ENCODE peak calls at places on chromosome 9, in six cellular contexts. U is aorta; E is stimulated activated CD4-positive, alpha-beta T cell treated with anti-CD3 and anti-CD28 coated beads, Interleukin-15, amount 100 ng/mL, for 1 hour; Z is SJSA1; F is left cardiac atrium; D is MV-4-11. S is an unnamed sample.

GRCh38 chr9:122930541-122930932 is 775 bp downstream of the ZBTB26 start:
- DNase-seq in E (no peak), D (no peak), Z (no peak), U (no peak), F (no peak), S (no peak)

GRCh38 chr9:5629312-5630037 is 568 bp downstream of the RIC1 start:
- DNase-seq in F (peak; percentile 63), Z (peak; percentile 38), D (peak; percentile 32), E (peak; percentile 31), U (peak; percentile 74), S (peak; percentile 78)

GRCh38 chr9:135885100-135885853 is 22.1 kb downstream of the CAMSAP1 start:
- DNase-seq in Z (no peak), D (peak; percentile 41), E (no peak), F (no peak), U (no peak), S (no peak)

GRCh38 chr9:72315510-72316287 is 49.3 kb downstream of the ZFAND5 start:
- DNase-seq in E (no peak), D (peak; percentile 82), U (no peak), Z (no peak), F (no peak), S (no peak)

GRCh38 chr9:135604437-135605237 is 34.7 kb downstream of the GLT6D1 start:
- DNase-seq in D (no peak), F (no peak), U (no peak), E (no peak), Z (no peak), S (peak; percentile 71)

GRCh38 chr9:129952337-129952736 is 90.7 kb downstream of the FNBP1 start:
- DNase-seq in U (no peak), Z (no peak), F (no peak), D (no peak), E (no peak), S (no peak)

GRCh38 chr9:78958887-78959286 is 612.9 kb upstream of the TLE4 start:
- DNase-seq in Z (no peak), U (no peak), D (no peak), E (no peak), F (no peak), S (no peak)

GRCh38 chr9:116632990-116633441 is 54.1 kb upstream of the TRIM32 start:
- DNase-seq in Z (no peak), E (no peak), D (no peak), F (no peak), U (no peak), S (no peak)

GRCh38 chr9:93197670-93198069 is 13.7 kb downstream of the WNK2 start:
- DNase-seq in F (peak; percentile 12), D (no peak), U (no peak), Z (no peak), E (no peak), S (no peak)

GRCh38 chr9:111815200-111816070 is 20.7 kb upstream of the SHOC1 start:
- DNase-seq in Z (no peak), U (no peak), D (no peak), F (no peak), E (no peak), S (no peak)

GRCh38 chr9:636931-637591 is 204.4 kb upstream of the DMRT1 start:
- DNase-seq in D (no peak), U (no peak), Z (no peak), E (no peak), F (no peak), S (no peak)

GRCh38 chr9:21661626-21662025 is 140.8 kb upstream of the MTAP start:
- DNase-seq in U (no peak), F (no peak), Z (no peak), D (no peak), E (no peak), S (no peak)

GRCh38 chr9:117616436-117616835 is 87.8 kb upstream of the TLR4 start:
- DNase-seq in E (no peak), D (no peak), F (no peak), U (no peak), Z (no peak), S (no peak)

GRCh38 chr9:85553475-85553874 is 188.3 kb downstream of the AGTPBP1 start:
- DNase-seq in U (no peak), Z (no peak), F (no peak), E (no peak), D (no peak), S (no peak)

GRCh38 chr9:90860382-90860781 is 58.8 kb downstream of the SYK start:
- DNase-seq in U (no peak), D (no peak), F (no peak), Z (no peak), E (no peak), S (no peak)

GRCh38 chr9:4306066-4306787 is 6.4 kb upstream of the GLIS3 start:
- DNase-seq in D (no peak), E (no peak), Z (no peak), U (no peak), F (no peak), S (no peak)